ENCODE peak calls at places on chromosomes 12 and 14, in seven cellular contexts. Y is ovary, W is right lobe of liver, A is IMR-90, V is PC-3, K is neural crest cell, I is colonic mucosa. E is an unnamed sample.

GRCh38 chr12:83823386-83824045 is 1089.1 kb downstream of the SLC6A15 start:
- DNase-seq in K (no peak), I (peak), Y (no peak), W (peak), A (no peak), V (peak), E (no peak)

GRCh38 chr14:60681271-60681670 is 32.0 kb upstream of the SIX1 start:
- DNase-seq in V (no peak), K (no peak), I (no peak), Y (no peak), W (no peak), A (no peak), E (no peak)

GRCh38 chr14:76109087-76109880 is 42.4 kb upstream of the GPATCH2L start:
- DNase-seq in V (peak), A (no peak), Y (no peak), K (no peak), W (peak), I (no peak), E (no peak)

GRCh38 chr14:98208943-98209342 is 1063.1 kb downstream of the BCL11B start:
- DNase-seq in W (no peak), A (no peak), Y (no peak), K (no peak), V (no peak), I (no peak), E (no peak)

GRCh38 chr12:60421741-60422140 is 825.9 kb downstream of the SLC16A7 start:
- DNase-seq in W (no peak), Y (no peak), K (no peak), V (peak), I (no peak), A (peak), E (no peak)

GRCh38 chr12:32419520-32419960 is 20.2 kb downstream of the FGD4 start:
- DNase-seq in Y (no peak), W (no peak), V (no peak), A (peak), I (no peak), K (no peak), E (no peak)

GRCh38 chr12:72523754-72524153 is 251.6 kb downstream of the TRHDE start:
- DNase-seq in K (no peak), Y (no peak), W (no peak), V (no peak), I (no peak), A (no peak), E (no peak)

GRCh38 chr14:102474934-102475333 is 34.6 kb downstream of the ANKRD9 start:
- DNase-seq in W (no peak), K (no peak), A (peak), Y (peak), I (peak), V (no peak), E (peak)

GRCh38 chr14:35438910-35439713 is 34.6 kb upstream of the NFKBIA start:
- DNase-seq in Y (no peak), V (peak), K (no peak), I (no peak), A (no peak), W (no peak), E (no peak)

GRCh38 chr12:120221576-120221900 is 20.6 kb upstream of the RPLP0 start:
- DNase-seq in Y (no peak), A (no peak), I (no peak), K (no peak), W (no peak), V (no peak), E (no peak)

GRCh38 chr12:58105225-58106119 is 164.1 kb downstream of the ATP23 start:
- DNase-seq in A (peak), V (peak), K (no peak), I (no peak), W (no peak), Y (no peak), E (no peak)

GRCh38 chr12:31000751-31001150 is 72.9 kb upstream of the DDX11 start:
- DNase-seq in A (peak), K (no peak), I (no peak), V (peak), W (no peak), Y (no peak), E (no peak)

GRCh38 chr14:91138511-91139359 is 24.9 kb downstream of the DGLUCY start:
- DNase-seq in W (no peak), K (no peak), Y (no peak), V (peak), I (peak), A (no peak), E (no peak)

GRCh38 chr12:10174986-10175614 is 3.2 kb upstream of the OLR1 start:
- DNase-seq in W (no peak), K (no peak), I (no peak), A (no peak), Y (no peak), V (no peak), E (no peak)

GRCh38 chr12:121802843-121803698 is 738 bp upstream of the SETD1B start:
- DNase-seq in W (peak), K (peak), A (peak), I (peak), V (peak), Y (peak), E (peak)

GRCh38 chr12:56510786-56511185 is 10.8 kb upstream of the RBMS2 start:
- DNase-seq in A (no peak), W (no peak), I (no peak), Y (no peak), V (no peak), K (no peak), E (no peak)

GRCh38 chr14:93654599-93654998 is 133.7 kb downstream of the PRIMA1 start:
- DNase-seq in W (no peak), A (no peak), I (no peak), V (no peak), Y (no peak), K (no peak), E (no peak)

GRCh38 chr12:3646561-3647241 is 106.2 kb downstream of the CRACR2A start:
- DNase-seq in W (no peak), V (no peak), Y (no peak), I (no peak), K (no peak), A (no peak), E (no peak)

GRCh38 chr12:106773945-106774807 is at the start of gene RIC8B:
- DNase-seq in V (peak), A (peak), W (peak), I (peak), K (peak), Y (peak), E (peak)

GRCh38 chr12:4379410-4379809 is at the start of gene FGF23:
- DNase-seq in V (peak), Y (no peak), K (peak), I (no peak), W (no peak), A (peak), E (no peak)

GRCh38 chr14:99564256-99564902 is 39.6 kb downstream of the CCDC85C start:
- DNase-seq in K (no peak), I (peak), W (peak), V (peak), Y (peak), A (peak), E (no peak)

GRCh38 chr12:65442418-65442817 is 163.9 kb downstream of the MSRB3 start:
- DNase-seq in V (no peak), K (no peak), W (no peak), A (no peak), Y (no peak), I (no peak), E (no peak)

GRCh38 chr12:49947593-49948226 is 2.8 kb upstream of the AQP2 start:
- DNase-seq in Y (no peak), K (no peak), I (no peak), V (no peak), W (no peak), A (no peak), E (no peak)

GRCh38 chr12:124381454-124382207 is 86.7 kb downstream of the RFLNA start:
- DNase-seq in I (peak), Y (peak), W (peak), K (no peak), V (peak), A (peak), E (peak)

GRCh38 chr12:117472983-117473382 is 111.6 kb upstream of the NOS1 start:
- DNase-seq in A (no peak), K (peak), I (peak), V (peak), W (no peak), Y (no peak), E (no peak)
- TF ChIP-seq CTCF in A (no peak), K (peak), I (no peak), V (peak), W (peak), Y (no peak), E (no peak)

DNA sequence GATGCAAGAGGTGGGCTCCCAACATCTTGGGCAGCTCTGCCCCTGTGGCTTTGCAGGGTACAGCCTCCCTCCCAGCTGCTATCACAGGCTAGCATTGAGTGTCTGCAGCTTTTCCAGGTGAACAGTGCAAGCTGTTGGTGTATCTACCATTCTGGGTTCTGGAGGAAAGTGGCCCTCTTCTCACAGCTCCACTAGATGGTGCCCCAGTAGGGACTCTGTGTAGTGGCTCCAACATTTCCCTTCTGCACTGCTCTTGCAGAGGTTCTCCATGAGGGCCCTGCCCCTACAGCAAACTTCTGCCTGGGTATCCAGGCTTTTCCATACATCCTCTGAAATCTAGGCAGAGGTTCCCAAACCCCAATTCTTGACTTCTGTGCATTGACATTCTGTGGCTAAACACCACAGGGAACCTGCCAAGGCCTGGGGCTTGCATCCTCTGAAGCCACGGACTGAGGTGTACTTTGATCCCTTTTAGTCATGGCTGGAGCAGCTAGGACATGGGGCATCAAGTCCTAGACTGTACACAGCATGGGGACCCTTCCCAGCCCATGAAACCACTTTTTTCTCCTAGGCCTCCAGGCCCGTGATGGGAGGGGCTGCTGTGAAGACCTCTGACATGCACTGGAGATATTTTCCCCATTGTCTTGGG is 24.0 kb upstream of the SLC38A1 start:
- DNase-seq in W (no peak), K (no peak), Y (no peak), V (peak), I (no peak), A (no peak), E (no peak)
- TF ChIP-seq CTCF in W (no peak), K (no peak), Y (no peak), V (no peak), I (no peak), A (no peak), E (no peak)

GRCh38 chr14:103539056-103539825 is 10.2 kb downstream of the TRMT61A start:
- DNase-seq in K (no peak), I (no peak), W (no peak), Y (no peak), V (peak), A (no peak), E (peak)
- TF ChIP-seq CTCF in K (no peak), I (no peak), W (no peak), Y (no peak), V (no peak), A (no peak), E (no peak)

GRCh38 chr12:54368709-54369596 is 4.7 kb upstream of the GPR84 start:
- DNase-seq in A (peak), I (peak), K (peak), W (peak), V (peak), Y (peak), E (peak)

GRCh38 chr12:54371328-54372112 is 7.2 kb upstream of the GPR84 start:
- DNase-seq in A (no peak), K (no peak), Y (peak), I (peak), W (no peak), V (no peak), E (no peak)

GRCh38 chr12:54372113-54372806 is 8.0 kb upstream of the GPR84 start:
- DNase-seq in Y (no peak), V (no peak), K (no peak), W (no peak), A (no peak), I (no peak), E (no peak)

GRCh38 chr12:54369597-54370217 is 5.4 kb upstream of the GPR84 start:
- DNase-seq in A (no peak), I (no peak), Y (peak), V (no peak), K (no peak), W (no peak), E (no peak)

GRCh38 chr12:54370218-54370730 is 6.0 kb upstream of the GPR84 start:
- DNase-seq in I (peak), A (peak), V (peak), K (peak), Y (peak), W (peak), E (peak)
- TF ChIP-seq CTCF in I (peak), A (peak), V (peak), K (peak), Y (peak), W (peak), E (peak)

DNA sequence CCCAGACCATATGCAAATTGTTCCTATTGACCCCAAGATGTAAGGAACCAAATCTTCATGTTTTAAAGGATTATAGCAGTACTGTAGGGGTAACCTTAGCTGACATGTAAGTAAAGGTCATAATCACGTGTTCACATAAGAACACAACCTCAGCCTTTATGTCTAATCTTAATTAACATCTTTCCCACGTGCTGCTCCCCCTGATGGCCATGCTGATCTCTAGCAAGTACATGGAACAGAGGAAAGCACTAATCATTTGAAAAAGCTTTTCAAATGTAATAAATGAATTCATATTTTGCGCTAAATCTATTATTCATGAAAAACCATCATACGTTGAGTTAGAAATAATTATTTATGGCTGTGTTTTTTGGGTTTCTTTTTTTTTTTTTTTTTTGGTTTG is 30.5 kb upstream of the ITPR2 start:
- DNase-seq in Y (no peak), I (no peak), A (peak), V (peak), W (no peak), K (no peak), E (no peak)
- TF ChIP-seq CTCF in Y (no peak), I (no peak), A (peak), V (peak), W (no peak), K (peak), E (no peak)

DNA sequence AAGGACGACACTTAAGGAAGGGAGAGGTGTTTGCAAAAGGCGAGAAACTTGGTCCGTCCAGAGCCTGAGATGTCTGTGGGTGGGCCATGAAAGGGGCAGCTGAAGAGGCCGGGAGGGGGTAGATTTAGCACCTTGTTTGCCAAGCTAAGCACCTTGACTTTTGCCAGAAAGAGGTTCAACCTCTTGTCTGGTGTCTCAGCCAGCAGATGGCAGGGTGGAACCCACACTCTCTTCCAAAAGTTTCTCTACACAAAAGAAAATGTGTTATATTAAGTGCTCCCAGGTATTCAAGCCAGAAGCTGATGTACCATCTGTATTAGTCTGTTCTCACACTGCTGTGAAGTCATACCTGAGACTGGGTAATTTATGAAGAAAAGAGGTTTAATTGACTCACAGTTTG is 69.9 kb downstream of the SUDS3 start:
- DNase-seq in V (no peak), I (no peak), W (no peak), Y (no peak), A (no peak), K (no peak), E (no peak)
- TF ChIP-seq CTCF in V (peak), I (no peak), W (no peak), Y (no peak), A (no peak), K (no peak), E (no peak)

GRCh38 chr12:16449459-16449858 is 102.0 kb downstream of the MGST1 start:
- DNase-seq in W (no peak), A (no peak), Y (no peak), K (no peak), I (no peak), V (no peak), E (no peak)
- TF ChIP-seq CTCF in W (no peak), A (peak), Y (no peak), K (no peak), I (no peak), V (no peak), E (no peak)

DNA sequence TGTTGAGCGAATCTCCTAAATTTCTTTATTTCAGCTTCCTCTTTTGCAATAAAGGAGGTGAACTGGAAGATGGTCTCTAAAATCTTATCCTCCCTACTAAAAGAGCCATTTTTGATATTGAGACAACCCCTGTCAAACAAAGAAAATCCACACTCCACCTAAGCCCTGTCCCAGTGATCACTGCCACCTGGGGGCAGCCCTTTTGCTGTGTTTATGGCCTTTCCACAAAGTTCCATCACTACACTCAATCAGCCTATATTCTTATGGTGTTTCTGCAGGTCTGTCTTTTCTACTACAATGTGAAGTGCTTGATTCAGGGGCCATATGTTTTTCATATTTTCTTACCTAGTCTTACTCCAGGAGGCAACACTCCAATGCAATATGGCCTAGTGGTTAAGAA is 163.7 kb downstream of the BMP4 start:
- DNase-seq in Y (no peak), W (no peak), A (no peak), K (no peak), V (peak), I (no peak), E (no peak)
- TF ChIP-seq CTCF in Y (no peak), W (no peak), A (no peak), K (no peak), V (peak), I (no peak), E (no peak)

DNA sequence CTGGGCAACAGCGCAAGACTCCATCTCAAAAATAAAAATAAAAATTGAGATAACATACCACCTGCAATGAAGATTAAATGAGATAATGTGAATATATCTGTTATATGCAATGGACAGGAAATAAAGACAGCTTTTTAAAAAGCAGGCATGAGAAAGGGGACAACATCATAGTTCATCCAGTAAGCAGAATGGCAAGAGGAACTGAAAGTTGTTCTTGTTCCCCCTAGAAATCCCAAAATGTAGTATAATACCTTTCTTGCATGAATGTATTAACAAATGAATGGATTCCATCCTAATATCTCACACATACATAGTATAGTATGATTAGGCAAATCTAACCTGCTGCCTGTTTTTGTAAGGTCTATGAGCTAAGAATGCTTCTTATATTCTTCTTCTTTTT is 31.4 kb downstream of the FGD6 start:
- DNase-seq in W (no peak), Y (no peak), I (no peak), V (no peak), A (no peak), K (no peak), E (no peak)
- TF ChIP-seq CTCF in W (no peak), Y (no peak), I (no peak), V (no peak), A (no peak), K (no peak), E (no peak)

GRCh38 chr14:105144666-105145380 is 23.8 kb downstream of the JAG2 start:
- DNase-seq in A (no peak), W (no peak), V (no peak), I (no peak), Y (no peak), K (no peak), E (no peak)
- TF ChIP-seq CTCF in A (no peak), W (no peak), V (peak), I (no peak), Y (no peak), K (no peak), E (no peak)